ENCODE peak calls at places on chromosomes 1 and 21, in nine cellular contexts. One of them, this sample, is unnamed.

GRCh38 chr1:2021550-2021949 is 2.4 kb downstream of the GABRD start:
- DNase-seq in upper lobe of right lung: no peak
- DNase-seq in natural killer cell treated with Interleukin-12 subunit alpha and Interleukin-12 subunit beta and Interleukin-15 and Interleukin-18, amount 100 ng/mL, for 72 hours: no peak
- DNase-seq in AG04450: no peak
- DNase-seq in activated CD8-positive, alpha-beta memory T cell treated with anti-CD3 and anti-CD28 coated beads for 4 hours: no peak
- DNase-seq in substantia nigra: no peak
- DNase-seq in HFFc6: no peak
- DNase-seq in NCI-H1105: no peak
- DNase-seq in hypothalamus: no peak
- DNase-seq in this sample: peak; percentile 28

GRCh38 chr1:243345205-243345604 is 89.4 kb downstream of the SDCCAG8 start:
- DNase-seq in upper lobe of right lung: no peak
- DNase-seq in hypothalamus: no peak
- DNase-seq in HFFc6: no peak
- DNase-seq in natural killer cell treated with Interleukin-12 subunit alpha and Interleukin-12 subunit beta and Interleukin-15 and Interleukin-18, amount 100 ng/mL, for 72 hours: no peak
- DNase-seq in AG04450: no peak
- DNase-seq in activated CD8-positive, alpha-beta memory T cell treated with anti-CD3 and anti-CD28 coated beads for 4 hours: no peak
- DNase-seq in NCI-H1105: no peak
- DNase-seq in substantia nigra: no peak
- DNase-seq in this sample: peak; percentile 45

GRCh38 chr1:54275349-54275748 is 75.4 kb downstream of the MRPL37 start:
- DNase-seq in hypothalamus: peak; percentile 66
- DNase-seq in HFFc6: peak; percentile 46
- DNase-seq in AG04450: no peak
- DNase-seq in natural killer cell treated with Interleukin-12 subunit alpha and Interleukin-12 subunit beta and Interleukin-15 and Interleukin-18, amount 100 ng/mL, for 72 hours: no peak
- DNase-seq in activated CD8-positive, alpha-beta memory T cell treated with anti-CD3 and anti-CD28 coated beads for 4 hours: no peak
- DNase-seq in substantia nigra: peak; percentile 13
- DNase-seq in NCI-H1105: no peak
- DNase-seq in upper lobe of right lung: no peak
- DNase-seq in this sample: no peak

GRCh38 chr1:215971793-215972441 is 404.8 kb downstream of the KCTD3 start:
- DNase-seq in NCI-H1105: no peak
- DNase-seq in AG04450: no peak
- DNase-seq in substantia nigra: no peak
- DNase-seq in HFFc6: no peak
- DNase-seq in activated CD8-positive, alpha-beta memory T cell treated with anti-CD3 and anti-CD28 coated beads for 4 hours: no peak
- DNase-seq in natural killer cell treated with Interleukin-12 subunit alpha and Interleukin-12 subunit beta and Interleukin-15 and Interleukin-18, amount 100 ng/mL, for 72 hours: no peak
- DNase-seq in upper lobe of right lung: no peak
- DNase-seq in hypothalamus: no peak
- DNase-seq in this sample: no peak

GRCh38 chr21:39444406-39445145 is 1.0 kb downstream of the LCA5L start:
- DNase-seq in natural killer cell treated with Interleukin-12 subunit alpha and Interleukin-12 subunit beta and Interleukin-15 and Interleukin-18, amount 100 ng/mL, for 72 hours: no peak
- DNase-seq in activated CD8-positive, alpha-beta memory T cell treated with anti-CD3 and anti-CD28 coated beads for 4 hours: no peak
- DNase-seq in substantia nigra: no peak
- DNase-seq in upper lobe of right lung: no peak
- DNase-seq in AG04450: no peak
- DNase-seq in NCI-H1105: no peak
- DNase-seq in hypothalamus: no peak
- DNase-seq in HFFc6: peak; percentile 53
- DNase-seq in this sample: no peak

GRCh38 chr1:43313771-43314170 is 13.0 kb downstream of the TIE1 start:
- DNase-seq in natural killer cell treated with Interleukin-12 subunit alpha and Interleukin-12 subunit beta and Interleukin-15 and Interleukin-18, amount 100 ng/mL, for 72 hours: no peak
- DNase-seq in NCI-H1105: no peak
- DNase-seq in upper lobe of right lung: no peak
- DNase-seq in AG04450: no peak
- DNase-seq in hypothalamus: no peak
- DNase-seq in substantia nigra: no peak
- DNase-seq in HFFc6: no peak
- DNase-seq in activated CD8-positive, alpha-beta memory T cell treated with anti-CD3 and anti-CD28 coated beads for 4 hours: no peak
- DNase-seq in this sample: no peak

GRCh38 chr21:46226920-46227599 is 1.5 kb downstream of the LSS start:
- DNase-seq in substantia nigra: no peak
- DNase-seq in activated CD8-positive, alpha-beta memory T cell treated with anti-CD3 and anti-CD28 coated beads for 4 hours: no peak
- DNase-seq in HFFc6: peak; percentile 12
- DNase-seq in upper lobe of right lung: peak; percentile 48
- DNase-seq in NCI-H1105: no peak
- DNase-seq in natural killer cell treated with Interleukin-12 subunit alpha and Interleukin-12 subunit beta and Interleukin-15 and Interleukin-18, amount 100 ng/mL, for 72 hours: no peak
- DNase-seq in AG04450: no peak
- DNase-seq in hypothalamus: no peak
- DNase-seq in this sample: no peak

GRCh38 chr1:215567491-215568286 is 585 bp downstream of the KCTD3 start:
- DNase-seq in substantia nigra: peak; percentile 34
- DNase-seq in HFFc6: peak; percentile 51
- DNase-seq in hypothalamus: peak; percentile 23
- DNase-seq in NCI-H1105: peak; percentile 64
- DNase-seq in activated CD8-positive, alpha-beta memory T cell treated with anti-CD3 and anti-CD28 coated beads for 4 hours: no peak
- DNase-seq in natural killer cell treated with Interleukin-12 subunit alpha and Interleukin-12 subunit beta and Interleukin-15 and Interleukin-18, amount 100 ng/mL, for 72 hours: no peak
- DNase-seq in AG04450: no peak
- DNase-seq in upper lobe of right lung: peak; percentile 79
- DNase-seq in this sample: peak; percentile 29

GRCh38 chr1:244218220-244218619 is 167.1 kb downstream of the ZBTB18 start:
- DNase-seq in natural killer cell treated with Interleukin-12 subunit alpha and Interleukin-12 subunit beta and Interleukin-15 and Interleukin-18, amount 100 ng/mL, for 72 hours: no peak
- DNase-seq in HFFc6: no peak
- DNase-seq in hypothalamus: peak; percentile 71
- DNase-seq in AG04450: no peak
- DNase-seq in NCI-H1105: no peak
- DNase-seq in upper lobe of right lung: no peak
- DNase-seq in activated CD8-positive, alpha-beta memory T cell treated with anti-CD3 and anti-CD28 coated beads for 4 hours: no peak
- DNase-seq in substantia nigra: no peak
- DNase-seq in this sample: peak; percentile 11

GRCh38 chr1:59672851-59673574 is 141.7 kb upstream of the HOOK1 start:
- DNase-seq in hypothalamus: no peak
- DNase-seq in upper lobe of right lung: peak; percentile 71
- DNase-seq in natural killer cell treated with Interleukin-12 subunit alpha and Interleukin-12 subunit beta and Interleukin-15 and Interleukin-18, amount 100 ng/mL, for 72 hours: no peak
- DNase-seq in HFFc6: peak; percentile 76
- DNase-seq in substantia nigra: no peak
- DNase-seq in activated CD8-positive, alpha-beta memory T cell treated with anti-CD3 and anti-CD28 coated beads for 4 hours: no peak
- DNase-seq in NCI-H1105: no peak
- DNase-seq in AG04450: no peak
- DNase-seq in this sample: no peak

GRCh38 chr1:67572594-67573221 is 112.3 kb upstream of the GADD45A start:
- DNase-seq in AG04450: no peak
- DNase-seq in substantia nigra: no peak
- DNase-seq in upper lobe of right lung: peak; percentile 80
- DNase-seq in hypothalamus: no peak
- DNase-seq in activated CD8-positive, alpha-beta memory T cell treated with anti-CD3 and anti-CD28 coated beads for 4 hours: no peak
- DNase-seq in natural killer cell treated with Interleukin-12 subunit alpha and Interleukin-12 subunit beta and Interleukin-15 and Interleukin-18, amount 100 ng/mL, for 72 hours: no peak
- DNase-seq in NCI-H1105: peak; percentile 71
- DNase-seq in HFFc6: peak; percentile 11
- DNase-seq in this sample: no peak

GRCh38 chr1:241401156-241401555 is 44.2 kb upstream of the RGS7 start:
- DNase-seq in natural killer cell treated with Interleukin-12 subunit alpha and Interleukin-12 subunit beta and Interleukin-15 and Interleukin-18, amount 100 ng/mL, for 72 hours: no peak
- DNase-seq in HFFc6: no peak
- DNase-seq in activated CD8-positive, alpha-beta memory T cell treated with anti-CD3 and anti-CD28 coated beads for 4 hours: no peak
- DNase-seq in hypothalamus: no peak
- DNase-seq in upper lobe of right lung: no peak
- DNase-seq in substantia nigra: no peak
- DNase-seq in AG04450: no peak
- DNase-seq in NCI-H1105: no peak
- DNase-seq in this sample: no peak

GRCh38 chr21:38780879-38781278 is 24.9 kb upstream of the ETS2 start:
- DNase-seq in hypothalamus: no peak
- DNase-seq in HFFc6: no peak
- DNase-seq in AG04450: no peak
- DNase-seq in natural killer cell treated with Interleukin-12 subunit alpha and Interleukin-12 subunit beta and Interleukin-15 and Interleukin-18, amount 100 ng/mL, for 72 hours: peak; percentile 71
- DNase-seq in activated CD8-positive, alpha-beta memory T cell treated with anti-CD3 and anti-CD28 coated beads for 4 hours: no peak
- DNase-seq in NCI-H1105: no peak
- DNase-seq in upper lobe of right lung: no peak
- DNase-seq in substantia nigra: no peak
- DNase-seq in this sample: no peak

GRCh38 chr1:50176563-50176885 is 67.8 kb downstream of the ELAVL4 start:
- DNase-seq in activated CD8-positive, alpha-beta memory T cell treated with anti-CD3 and anti-CD28 coated beads for 4 hours: no peak
- DNase-seq in upper lobe of right lung: no peak
- DNase-seq in natural killer cell treated with Interleukin-12 subunit alpha and Interleukin-12 subunit beta and Interleukin-15 and Interleukin-18, amount 100 ng/mL, for 72 hours: no peak
- DNase-seq in AG04450: no peak
- DNase-seq in hypothalamus: no peak
- DNase-seq in HFFc6: no peak
- DNase-seq in substantia nigra: no peak
- DNase-seq in NCI-H1105: no peak
- DNase-seq in this sample: no peak

GRCh38 chr1:113369040-113369439 is 21.3 kb upstream of the MAGI3 start:
- DNase-seq in NCI-H1105: no peak
- DNase-seq in natural killer cell treated with Interleukin-12 subunit alpha and Interleukin-12 subunit beta and Interleukin-15 and Interleukin-18, amount 100 ng/mL, for 72 hours: no peak
- DNase-seq in AG04450: no peak
- DNase-seq in upper lobe of right lung: no peak
- DNase-seq in hypothalamus: no peak
- DNase-seq in substantia nigra: no peak
- DNase-seq in activated CD8-positive, alpha-beta memory T cell treated with anti-CD3 and anti-CD28 coated beads for 4 hours: no peak
- DNase-seq in HFFc6: no peak
- DNase-seq in this sample: no peak

GRCh38 chr21:39182016-39182415 is 1.2 kb downstream of the PSMG1 start:
- DNase-seq in HFFc6: no peak
- DNase-seq in substantia nigra: no peak
- DNase-seq in natural killer cell treated with Interleukin-12 subunit alpha and Interleukin-12 subunit beta and Interleukin-15 and Interleukin-18, amount 100 ng/mL, for 72 hours: no peak
- DNase-seq in activated CD8-positive, alpha-beta memory T cell treated with anti-CD3 and anti-CD28 coated beads for 4 hours: no peak
- DNase-seq in upper lobe of right lung: no peak
- DNase-seq in hypothalamus: no peak
- DNase-seq in NCI-H1105: no peak
- DNase-seq in AG04450: no peak
- DNase-seq in this sample: no peak

GRCh38 chr1:213381572-213382084 is 330.6 kb downstream of the RPS6KC1 start:
- DNase-seq in natural killer cell treated with Interleukin-12 subunit alpha and Interleukin-12 subunit beta and Interleukin-15 and Interleukin-18, amount 100 ng/mL, for 72 hours: no peak
- DNase-seq in HFFc6: no peak
- DNase-seq in hypothalamus: no peak
- DNase-seq in upper lobe of right lung: no peak
- DNase-seq in activated CD8-positive, alpha-beta memory T cell treated with anti-CD3 and anti-CD28 coated beads for 4 hours: no peak
- DNase-seq in AG04450: no peak
- DNase-seq in NCI-H1105: peak; percentile 79
- DNase-seq in substantia nigra: no peak
- DNase-seq in this sample: no peak

GRCh38 chr1:169371400-169371799 is 3.4 kb downstream of the BLZF1 start:
- DNase-seq in natural killer cell treated with Interleukin-12 subunit alpha and Interleukin-12 subunit beta and Interleukin-15 and Interleukin-18, amount 100 ng/mL, for 72 hours: no peak
- DNase-seq in upper lobe of right lung: no peak
- DNase-seq in NCI-H1105: no peak
- DNase-seq in activated CD8-positive, alpha-beta memory T cell treated with anti-CD3 and anti-CD28 coated beads for 4 hours: no peak
- DNase-seq in AG04450: no peak
- DNase-seq in HFFc6: no peak
- DNase-seq in substantia nigra: no peak
- DNase-seq in hypothalamus: no peak
- DNase-seq in this sample: no peak

GRCh38 chr1:153945131-153945794 is 1.3 kb downstream of the DENND4B start:
- DNase-seq in upper lobe of right lung: peak; percentile 85
- DNase-seq in HFFc6: peak; percentile 58
- DNase-seq in activated CD8-positive, alpha-beta memory T cell treated with anti-CD3 and anti-CD28 coated beads for 4 hours: peak; percentile 71
- DNase-seq in hypothalamus: no peak
- DNase-seq in NCI-H1105: no peak
- DNase-seq in AG04450: no peak
- DNase-seq in natural killer cell treated with Interleukin-12 subunit alpha and Interleukin-12 subunit beta and Interleukin-15 and Interleukin-18, amount 100 ng/mL, for 72 hours: peak; percentile 90
- DNase-seq in substantia nigra: no peak
- DNase-seq in this sample: no peak

GRCh38 chr1:7471836-7472235 is 299.3 kb upstream of the VAMP3 start:
- DNase-seq in upper lobe of right lung: no peak
- DNase-seq in HFFc6: peak; percentile 80
- DNase-seq in natural killer cell treated with Interleukin-12 subunit alpha and Interleukin-12 subunit beta and Interleukin-15 and Interleukin-18, amount 100 ng/mL, for 72 hours: no peak
- DNase-seq in substantia nigra: no peak
- DNase-seq in AG04450: peak; percentile 44
- DNase-seq in hypothalamus: no peak
- DNase-seq in NCI-H1105: peak; percentile 12
- DNase-seq in activated CD8-positive, alpha-beta memory T cell treated with anti-CD3 and anti-CD28 coated beads for 4 hours: no peak
- DNase-seq in this sample: peak; percentile 15

GRCh38 chr21:16419188-16419874 is 689.5 kb downstream of the USP25 start:
- DNase-seq in hypothalamus: peak; percentile 67
- DNase-seq in natural killer cell treated with Interleukin-12 subunit alpha and Interleukin-12 subunit beta and Interleukin-15 and Interleukin-18, amount 100 ng/mL, for 72 hours: no peak
- DNase-seq in NCI-H1105: peak; percentile 92
- DNase-seq in upper lobe of right lung: peak; percentile 67
- DNase-seq in activated CD8-positive, alpha-beta memory T cell treated with anti-CD3 and anti-CD28 coated beads for 4 hours: no peak
- DNase-seq in substantia nigra: peak; percentile 12
- DNase-seq in HFFc6: peak; percentile 13
- DNase-seq in AG04450: peak; percentile 63
- DNase-seq in this sample: peak; percentile 21

GRCh38 chr1:113966013-113966412 is 13.3 kb upstream of the OLFML3 start:
- DNase-seq in AG04450: no peak
- DNase-seq in upper lobe of right lung: no peak
- DNase-seq in HFFc6: peak; percentile 18
- DNase-seq in activated CD8-positive, alpha-beta memory T cell treated with anti-CD3 and anti-CD28 coated beads for 4 hours: no peak
- DNase-seq in NCI-H1105: no peak
- DNase-seq in substantia nigra: no peak
- DNase-seq in natural killer cell treated with Interleukin-12 subunit alpha and Interleukin-12 subunit beta and Interleukin-15 and Interleukin-18, amount 100 ng/mL, for 72 hours: no peak
- DNase-seq in hypothalamus: no peak
- DNase-seq in this sample: no peak

GRCh38 chr1:224430511-224431113 is 4.0 kb downstream of the WDR26 start:
- DNase-seq in activated CD8-positive, alpha-beta memory T cell treated with anti-CD3 and anti-CD28 coated beads for 4 hours: no peak
- DNase-seq in substantia nigra: no peak
- DNase-seq in hypothalamus: no peak
- DNase-seq in HFFc6: peak; percentile 70
- DNase-seq in NCI-H1105: no peak
- DNase-seq in natural killer cell treated with Interleukin-12 subunit alpha and Interleukin-12 subunit beta and Interleukin-15 and Interleukin-18, amount 100 ng/mL, for 72 hours: peak; percentile 63
- DNase-seq in upper lobe of right lung: no peak
- DNase-seq in AG04450: no peak
- DNase-seq in this sample: no peak

GRCh38 chr1:99441234-99442095 is 177.2 kb downstream of the PLPPR4 start:
- DNase-seq in NCI-H1105: no peak
- DNase-seq in natural killer cell treated with Interleukin-12 subunit alpha and Interleukin-12 subunit beta and Interleukin-15 and Interleukin-18, amount 100 ng/mL, for 72 hours: no peak
- DNase-seq in hypothalamus: no peak
- DNase-seq in upper lobe of right lung: no peak
- DNase-seq in activated CD8-positive, alpha-beta memory T cell treated with anti-CD3 and anti-CD28 coated beads for 4 hours: no peak
- DNase-seq in HFFc6: peak; percentile 45
- DNase-seq in substantia nigra: no peak
- DNase-seq in AG04450: peak; percentile 10
- DNase-seq in this sample: no peak

GRCh38 chr1:147238053-147238902 is 4.2 kb upstream of the CHD1L start:
- DNase-seq in natural killer cell treated with Interleukin-12 subunit alpha and Interleukin-12 subunit beta and Interleukin-15 and Interleukin-18, amount 100 ng/mL, for 72 hours: no peak
- DNase-seq in activated CD8-positive, alpha-beta memory T cell treated with anti-CD3 and anti-CD28 coated beads for 4 hours: no peak
- DNase-seq in hypothalamus: no peak
- DNase-seq in NCI-H1105: no peak
- DNase-seq in substantia nigra: no peak
- DNase-seq in HFFc6: no peak
- DNase-seq in AG04450: no peak
- DNase-seq in upper lobe of right lung: no peak
- DNase-seq in this sample: no peak

GRCh38 chr1:56376188-56376984 is 203.0 kb downstream of the PLPP3 start:
- DNase-seq in hypothalamus: peak; percentile 29
- DNase-seq in upper lobe of right lung: no peak
- DNase-seq in substantia nigra: no peak
- DNase-seq in HFFc6: no peak
- DNase-seq in natural killer cell treated with Interleukin-12 subunit alpha and Interleukin-12 subunit beta and Interleukin-15 and Interleukin-18, amount 100 ng/mL, for 72 hours: no peak
- DNase-seq in NCI-H1105: peak; percentile 73
- DNase-seq in activated CD8-positive, alpha-beta memory T cell treated with anti-CD3 and anti-CD28 coated beads for 4 hours: no peak
- DNase-seq in AG04450: no peak
- DNase-seq in this sample: no peak

GRCh38 chr1:54114955-54115354 is 37.8 kb downstream of the CDCP2 start:
- DNase-seq in activated CD8-positive, alpha-beta memory T cell treated with anti-CD3 and anti-CD28 coated beads for 4 hours: no peak
- DNase-seq in AG04450: no peak
- DNase-seq in hypothalamus: no peak
- DNase-seq in NCI-H1105: no peak
- DNase-seq in upper lobe of right lung: peak; percentile 23
- DNase-seq in natural killer cell treated with Interleukin-12 subunit alpha and Interleukin-12 subunit beta and Interleukin-15 and Interleukin-18, amount 100 ng/mL, for 72 hours: no peak
- DNase-seq in substantia nigra: no peak
- DNase-seq in HFFc6: no peak
- DNase-seq in this sample: no peak

GRCh38 chr1:185193756-185194155 is 36.8 kb downstream of the SWT1 start:
- DNase-seq in upper lobe of right lung: no peak
- DNase-seq in natural killer cell treated with Interleukin-12 subunit alpha and Interleukin-12 subunit beta and Interleukin-15 and Interleukin-18, amount 100 ng/mL, for 72 hours: no peak
- DNase-seq in substantia nigra: no peak
- DNase-seq in HFFc6: no peak
- DNase-seq in activated CD8-positive, alpha-beta memory T cell treated with anti-CD3 and anti-CD28 coated beads for 4 hours: no peak
- DNase-seq in hypothalamus: no peak
- DNase-seq in AG04450: no peak
- DNase-seq in NCI-H1105: no peak
- DNase-seq in this sample: no peak

GRCh38 chr1:240171907-240172306 is 80.2 kb downstream of the FMN2 start:
- DNase-seq in hypothalamus: no peak
- DNase-seq in HFFc6: no peak
- DNase-seq in NCI-H1105: no peak
- DNase-seq in substantia nigra: no peak
- DNase-seq in AG04450: no peak
- DNase-seq in natural killer cell treated with Interleukin-12 subunit alpha and Interleukin-12 subunit beta and Interleukin-15 and Interleukin-18, amount 100 ng/mL, for 72 hours: no peak
- DNase-seq in activated CD8-positive, alpha-beta memory T cell treated with anti-CD3 and anti-CD28 coated beads for 4 hours: no peak
- DNase-seq in upper lobe of right lung: no peak
- DNase-seq in this sample: no peak

GRCh38 chr21:41258617-41259016 is 58.0 kb upstream of the FAM3B start:
- DNase-seq in substantia nigra: no peak
- DNase-seq in AG04450: peak; percentile 42
- DNase-seq in hypothalamus: no peak
- DNase-seq in NCI-H1105: peak; percentile 9
- DNase-seq in HFFc6: no peak
- DNase-seq in activated CD8-positive, alpha-beta memory T cell treated with anti-CD3 and anti-CD28 coated beads for 4 hours: no peak
- DNase-seq in upper lobe of right lung: no peak
- DNase-seq in natural killer cell treated with Interleukin-12 subunit alpha and Interleukin-12 subunit beta and Interleukin-15 and Interleukin-18, amount 100 ng/mL, for 72 hours: no peak
- DNase-seq in this sample: no peak

GRCh38 chr1:245687636-245688535 is 533.1 kb downstream of the KIF26B start:
- DNase-seq in substantia nigra: no peak
- DNase-seq in NCI-H1105: no peak
- DNase-seq in natural killer cell treated with Interleukin-12 subunit alpha and Interleukin-12 subunit beta and Interleukin-15 and Interleukin-18, amount 100 ng/mL, for 72 hours: no peak
- DNase-seq in hypothalamus: no peak
- DNase-seq in HFFc6: no peak
- DNase-seq in AG04450: no peak
- DNase-seq in upper lobe of right lung: no peak
- DNase-seq in activated CD8-positive, alpha-beta memory T cell treated with anti-CD3 and anti-CD28 coated beads for 4 hours: no peak
- DNase-seq in this sample: no peak

This sample was measured in amygdala.